ENCODE peak calls at places on chromosomes 6 and 20, in five cellular contexts. One of them, this sample, is unnamed.

GRCh38 chr20:36860339-36860738 is 15.6 kb upstream of the TLDC2 start:
- DNase-seq in GDM1: no peak
- DNase-seq in AG09319: no peak
- DNase-seq in activated gamma-delta T cell treated with anti-CD3 and anti-CD28 coated beads, Interleukin-2, amount 50 U/mL, for 16 hours: no peak
- DNase-seq in EH: no peak
- DNase-seq in this sample: no peak

GRCh38 chr6:109701774-109702173 is 10.7 kb downstream of the FIG4 start:
- DNase-seq in activated gamma-delta T cell treated with anti-CD3 and anti-CD28 coated beads, Interleukin-2, amount 50 U/mL, for 16 hours: no peak
- DNase-seq in GDM1: no peak
- DNase-seq in EH: no peak
- DNase-seq in AG09319: no peak
- DNase-seq in this sample: peak

GRCh38 chr6:14622135-14622534 is 504.6 kb downstream of the CD83 start:
- DNase-seq in GDM1: no peak
- DNase-seq in activated gamma-delta T cell treated with anti-CD3 and anti-CD28 coated beads, Interleukin-2, amount 50 U/mL, for 16 hours: no peak
- DNase-seq in AG09319: no peak
- DNase-seq in EH: no peak
- DNase-seq in this sample: no peak

GRCh38 chr6:111573892-111574800 is 31.5 kb downstream of the TRAF3IP2 start:
- DNase-seq in EH: peak
- DNase-seq in GDM1: no peak
- DNase-seq in activated gamma-delta T cell treated with anti-CD3 and anti-CD28 coated beads, Interleukin-2, amount 50 U/mL, for 16 hours: no peak
- DNase-seq in AG09319: peak
- DNase-seq in this sample: no peak

GRCh38 chr6:105038259-105038658 is 81.4 kb downstream of the LIN28B start:
- DNase-seq in GDM1: no peak
- DNase-seq in activated gamma-delta T cell treated with anti-CD3 and anti-CD28 coated beads, Interleukin-2, amount 50 U/mL, for 16 hours: no peak
- DNase-seq in AG09319: no peak
- DNase-seq in EH: no peak
- DNase-seq in this sample: no peak

GRCh38 chr6:137471951-137472350 is 22.2 kb downstream of the OLIG3 start:
- DNase-seq in GDM1: no peak
- DNase-seq in AG09319: no peak
- DNase-seq in activated gamma-delta T cell treated with anti-CD3 and anti-CD28 coated beads, Interleukin-2, amount 50 U/mL, for 16 hours: no peak
- DNase-seq in EH: no peak
- DNase-seq in this sample: no peak

GRCh38 chr20:17806739-17807441 is 107.1 kb downstream of the BANF2 start:
- DNase-seq in AG09319: peak
- DNase-seq in GDM1: no peak
- DNase-seq in EH: peak
- DNase-seq in activated gamma-delta T cell treated with anti-CD3 and anti-CD28 coated beads, Interleukin-2, amount 50 U/mL, for 16 hours: no peak
- DNase-seq in this sample: no peak

GRCh38 chr6:161073940-161074339 is 82.4 kb downstream of the MAP3K4 start:
- DNase-seq in AG09319: no peak
- DNase-seq in activated gamma-delta T cell treated with anti-CD3 and anti-CD28 coated beads, Interleukin-2, amount 50 U/mL, for 16 hours: no peak
- DNase-seq in GDM1: no peak
- DNase-seq in EH: no peak
- DNase-seq in this sample: no peak

GRCh38 chr20:31394900-31395299 is 4.5 kb upstream of the DEFB119 start:
- DNase-seq in GDM1: no peak
- DNase-seq in AG09319: no peak
- DNase-seq in activated gamma-delta T cell treated with anti-CD3 and anti-CD28 coated beads, Interleukin-2, amount 50 U/mL, for 16 hours: no peak
- DNase-seq in EH: no peak
- DNase-seq in this sample: no peak

GRCh38 chr6:110547266-110547964 is 71.0 kb upstream of the SLC22A16 start:
- DNase-seq in activated gamma-delta T cell treated with anti-CD3 and anti-CD28 coated beads, Interleukin-2, amount 50 U/mL, for 16 hours: no peak
- DNase-seq in AG09319: no peak
- DNase-seq in EH: peak
- DNase-seq in GDM1: no peak
- DNase-seq in this sample: no peak

GRCh38 chr6:105301756-105302616 is 100.9 kb downstream of the PREP start:
- DNase-seq in activated gamma-delta T cell treated with anti-CD3 and anti-CD28 coated beads, Interleukin-2, amount 50 U/mL, for 16 hours: no peak
- DNase-seq in GDM1: no peak
- DNase-seq in EH: no peak
- DNase-seq in AG09319: no peak
- DNase-seq in this sample: no peak

GRCh38 chr6:54586251-54586650 is 260.3 kb upstream of the FAM83B start:
- DNase-seq in activated gamma-delta T cell treated with anti-CD3 and anti-CD28 coated beads, Interleukin-2, amount 50 U/mL, for 16 hours: no peak
- DNase-seq in EH: peak
- DNase-seq in GDM1: no peak
- DNase-seq in AG09319: peak
- DNase-seq in this sample: no peak

GRCh38 chr6:119637768-119638167 is 288.2 kb upstream of the MAN1A1 start:
- DNase-seq in EH: no peak
- DNase-seq in activated gamma-delta T cell treated with anti-CD3 and anti-CD28 coated beads, Interleukin-2, amount 50 U/mL, for 16 hours: no peak
- DNase-seq in AG09319: no peak
- DNase-seq in GDM1: no peak
- DNase-seq in this sample: no peak

GRCh38 chr6:111758608-111759293 is 114.5 kb downstream of the FYN start:
- DNase-seq in EH: no peak
- DNase-seq in activated gamma-delta T cell treated with anti-CD3 and anti-CD28 coated beads, Interleukin-2, amount 50 U/mL, for 16 hours: peak
- DNase-seq in AG09319: no peak
- DNase-seq in GDM1: no peak
- DNase-seq in this sample: no peak

GRCh38 chr6:30741789-30742315 is 635 bp downstream of the FLOT1 start:
- DNase-seq in AG09319: no peak
- DNase-seq in activated gamma-delta T cell treated with anti-CD3 and anti-CD28 coated beads, Interleukin-2, amount 50 U/mL, for 16 hours: no peak
- DNase-seq in GDM1: no peak
- DNase-seq in EH: no peak
- DNase-seq in this sample: no peak

GRCh38 chr6:39754493-39755115 is 29.4 kb upstream of the KIF6 start:
- DNase-seq in AG09319: no peak
- DNase-seq in EH: peak
- DNase-seq in GDM1: no peak
- DNase-seq in activated gamma-delta T cell treated with anti-CD3 and anti-CD28 coated beads, Interleukin-2, amount 50 U/mL, for 16 hours: no peak
- DNase-seq in this sample: no peak

GRCh38 chr6:68967549-68968300 is 332.6 kb downstream of the ADGRB3 start:
- DNase-seq in AG09319: no peak
- DNase-seq in activated gamma-delta T cell treated with anti-CD3 and anti-CD28 coated beads, Interleukin-2, amount 50 U/mL, for 16 hours: peak
- DNase-seq in GDM1: no peak
- DNase-seq in EH: peak
- DNase-seq in this sample: peak

GRCh38 chr6:168117942-168118341 is 38.9 kb upstream of the FRMD1 start:
- DNase-seq in EH: no peak
- DNase-seq in GDM1: no peak
- DNase-seq in AG09319: no peak
- DNase-seq in activated gamma-delta T cell treated with anti-CD3 and anti-CD28 coated beads, Interleukin-2, amount 50 U/mL, for 16 hours: no peak
- DNase-seq in this sample: no peak

GRCh38 chr6:109783245-109783990 is 92.3 kb downstream of the FIG4 start:
- DNase-seq in activated gamma-delta T cell treated with anti-CD3 and anti-CD28 coated beads, Interleukin-2, amount 50 U/mL, for 16 hours: no peak
- DNase-seq in EH: no peak
- DNase-seq in AG09319: no peak
- DNase-seq in GDM1: no peak
- DNase-seq in this sample: peak

GRCh38 chr6:99822741-99823512 is 171.1 kb downstream of the MCHR2 start:
- DNase-seq in activated gamma-delta T cell treated with anti-CD3 and anti-CD28 coated beads, Interleukin-2, amount 50 U/mL, for 16 hours: no peak
- DNase-seq in AG09319: peak
- DNase-seq in EH: peak
- DNase-seq in GDM1: no peak
- DNase-seq in this sample: peak

This sample was measured in AML-193.